ENCODE peak calls at places on chromosomes 1 and 21, in nine cellular contexts. H is left ventricle myocardium inferior, N is GM23338, G is fibroblast of villous mesenchyme, X is ovary, V is skeletal muscle cell, O is foreskin fibroblast, S is esophagus squamous epithelium, I is astrocyte of the spinal cord. F is an unnamed sample.

GRCh38 chr1:3711780-3712451 is 40.3 kb upstream of the CCDC27 start:
- DNase-seq in H (no peak), N (no peak), G (no peak), X (no peak), V (no peak), O (no peak), S (no peak), I (no peak), F (no peak)

GRCh38 chr1:220222939-220223338 is 49.3 kb downstream of the RAB3GAP2 start:
- DNase-seq in H (no peak), N (no peak), G (peak; percentile 16), X (no peak), V (no peak), O (no peak), S (no peak), I (no peak), F (no peak)

GRCh38 chr1:27111771-27112573 is 43.0 kb downstream of the SLC9A1 start:
- DNase-seq in H (peak; percentile 77), N (no peak), G (peak; percentile 99), X (peak; percentile 91), V (peak; percentile 100), O (peak; percentile 100), S (peak; percentile 59), I (peak; percentile 98), F (peak; percentile 81)

GRCh38 chr1:3688356-3688755 is 36.0 kb downstream of the TP73 start:
- DNase-seq in H (no peak), N (peak; percentile 62), G (peak; percentile 2), X (no peak), V (no peak), O (no peak), S (no peak), I (no peak), F (no peak)

GRCh38 chr1:64962447-64962846 is 3.9 kb downstream of the JAK1 start:
- DNase-seq in H (no peak), N (no peak), G (no peak), X (no peak), V (no peak), O (no peak), S (no peak), I (no peak), F (no peak)

GRCh38 chr1:115717541-115717940 is 51.0 kb downstream of the CASQ2 start:
- DNase-seq in H (no peak), N (peak; percentile 79), G (peak; percentile 64), X (peak; percentile 57), V (no peak), O (peak; percentile 69), S (no peak), I (peak; percentile 24), F (no peak)

GRCh38 chr1:7299329-7299799 is 471.7 kb upstream of the VAMP3 start:
- DNase-seq in H (peak; percentile 50), N (peak; percentile 37), G (peak; percentile 98), X (peak; percentile 76), V (peak; percentile 99), O (peak; percentile 98), S (no peak), I (peak; percentile 99), F (peak; percentile 96)

GRCh38 chr1:184386271-184387068 is at the start of gene C1orf21:
- DNase-seq in H (peak; percentile 94), N (peak; percentile 93), G (peak; percentile 92), X (peak; percentile 93), V (peak; percentile 75), O (peak; percentile 92), S (peak; percentile 6), I (peak; percentile 86), F (peak; percentile 51)

GRCh38 chr1:12760256-12760795 is 13.2 kb upstream of the PRAMEF12 start:
- DNase-seq in H (no peak), N (peak; percentile 70), G (no peak), X (no peak), V (no peak), O (no peak), S (no peak), I (no peak), F (no peak)

GRCh38 chr1:93619507-93620168 is 62.0 kb downstream of the BCAR3 start:
- DNase-seq in H (no peak), N (no peak), G (no peak), X (no peak), V (no peak), O (no peak), S (no peak), I (no peak), F (no peak)

GRCh38 chr21:34126269-34126668 is 52.9 kb downstream of the MRPS6 start:
- DNase-seq in H (no peak), N (peak; percentile 41), G (peak; percentile 61), X (no peak), V (no peak), O (peak; percentile 70), S (no peak), I (peak; percentile 56), F (peak; percentile 22)

GRCh38 chr1:112464501-112464900 is 44.3 kb upstream of the WNT2B start:
- DNase-seq in H (no peak), N (no peak), G (no peak), X (no peak), V (no peak), O (no peak), S (no peak), I (no peak), F (no peak)

GRCh38 chr1:94806451-94806861 is 13.7 kb upstream of the SLC44A3 start:
- DNase-seq in H (no peak), N (no peak), G (peak; percentile 69), X (no peak), V (no peak), O (peak; percentile 76), S (no peak), I (no peak), F (no peak)

GRCh38 chr1:31801450-31801849 is 14.4 kb downstream of the SPOCD1 start:
- DNase-seq in H (no peak), N (no peak), G (no peak), X (no peak), V (no peak), O (no peak), S (no peak), I (no peak), F (no peak)

GRCh38 chr1:58922302-58923089 is 138.6 kb upstream of the JUN start:
- DNase-seq in H (peak; percentile 71), N (no peak), G (peak; percentile 84), X (peak; percentile 90), V (peak; percentile 63), O (peak; percentile 40), S (no peak), I (peak; percentile 60), F (no peak)

GRCh38 chr1:12556368-12556930 is 61.6 kb downstream of the DHRS3 start:
- DNase-seq in H (peak; percentile 62), N (peak; percentile 49), G (peak; percentile 97), X (peak; percentile 78), V (peak; percentile 60), O (peak; percentile 85), S (no peak), I (peak; percentile 84), F (peak; percentile 89)

GRCh38 chr1:197269053-197269452 is 1.0 kb downstream of the CRB1 start:
- DNase-seq in H (no peak), N (no peak), G (no peak), X (no peak), V (no peak), O (no peak), S (no peak), I (no peak), F (no peak)

GRCh38 chr1:45123358-45123757 is 83.0 kb downstream of the ZSWIM5 start:
- DNase-seq in H (no peak), N (no peak), G (no peak), X (no peak), V (no peak), O (no peak), S (no peak), I (no peak), F (no peak)

DNA sequence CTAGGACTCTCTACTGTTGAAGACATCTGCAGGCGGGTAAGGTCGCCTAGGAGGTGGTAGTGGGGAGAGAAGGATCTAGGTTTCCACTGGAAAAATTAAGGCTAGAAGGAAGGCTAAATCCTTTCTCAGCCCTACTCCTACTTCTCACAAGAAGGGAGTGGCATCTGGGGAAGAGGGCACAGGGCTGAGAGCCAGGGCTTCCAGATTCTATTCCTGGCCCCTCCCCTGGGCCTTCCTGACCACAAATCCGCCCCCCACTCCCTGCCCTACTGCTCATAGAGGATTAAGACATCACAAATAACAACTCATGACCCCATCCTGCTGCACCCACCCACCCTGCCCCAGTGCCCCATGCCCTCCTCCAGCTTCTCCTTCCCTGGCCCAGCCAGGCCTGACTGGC is 2.5 kb downstream of the PHLDA3 start:
- DNase-seq in H (no peak), N (no peak), G (peak; percentile 74), X (no peak), V (no peak), O (peak; percentile 84), S (no peak), I (no peak), F (no peak)
- H3K4me3 ChIP-seq in H (peak overlapping the region; percentile 85), N (peak overlapping the region; percentile 88), G (peak overlapping the region; percentile 98), X (peak overlapping the region; percentile 83), V (peak overlapping the region; percentile 91), O (peak overlapping the region; percentile 94), S (peak overlapping the region; percentile 76), I (peak overlapping the region; percentile 74), F (peak overlapping the region; percentile 95)

GRCh38 chr1:175155936-175156335 is 36.6 kb downstream of the KIAA0040 start:
- DNase-seq in H (no peak), N (no peak), G (no peak), X (no peak), V (no peak), O (no peak), S (no peak), I (no peak), F (no peak)

GRCh38 chr1:175157200-175157599 is 35.4 kb downstream of the KIAA0040 start:
- DNase-seq in H (no peak), N (no peak), G (no peak), X (no peak), V (no peak), O (no peak), S (no peak), I (no peak), F (no peak)

GRCh38 chr1:175155473-175155856 is 37.1 kb downstream of the KIAA0040 start:
- DNase-seq in H (no peak), N (no peak), G (no peak), X (no peak), V (no peak), O (no peak), S (no peak), I (no peak), F (no peak)

GRCh38 chr1:175154595-175155472 is 37.7 kb downstream of the KIAA0040 start:
- DNase-seq in H (peak; percentile 69), N (peak; percentile 80), G (peak; percentile 54), X (peak; percentile 57), V (no peak), O (peak; percentile 74), S (no peak), I (peak; percentile 46), F (no peak)

GRCh38 chr1:175158133-175158532 is 34.4 kb downstream of the KIAA0040 start:
- DNase-seq in H (no peak), N (peak; percentile 30), G (no peak), X (no peak), V (no peak), O (peak; percentile 10), S (no peak), I (no peak), F (no peak)
- H3K4me3 ChIP-seq in H (no peak overlapping the region), N (no peak overlapping the region), G (no peak overlapping the region), X (no peak overlapping the region), V (no peak overlapping the region), O (no peak overlapping the region), S (no peak overlapping the region), I (no peak overlapping the region), F (no peak overlapping the region)

GRCh38 chr1:19988269-19989006 is 9.0 kb upstream of the PLA2G2A start:
- DNase-seq in H (no peak), N (no peak), G (no peak), X (no peak), V (no peak), O (no peak), S (no peak), I (no peak), F (no peak)
- H3K4me3 ChIP-seq in H (no peak overlapping the region), N (no peak overlapping the region), G (no peak overlapping the region), X (no peak overlapping the region), V (no peak overlapping the region), O (no peak overlapping the region), S (no peak overlapping the region), I (no peak overlapping the region), F (no peak overlapping the region)

GRCh38 chr1:154953611-154954038 is 2.3 kb downstream of the PBXIP1 start:
- DNase-seq in H (no peak), N (no peak), G (no peak), X (peak; percentile 36), V (no peak), O (no peak), S (no peak), I (no peak), F (no peak)
- H3K4me3 ChIP-seq in H (no peak overlapping the region), N (no peak overlapping the region), G (no peak overlapping the region), X (no peak overlapping the region), V (no peak overlapping the region), O (no peak overlapping the region), S (no peak overlapping the region), I (no peak overlapping the region), F (no peak overlapping the region)